ENCODE peak calls at places on chromosome 15, in four cellular contexts. T is neural progenitor cell, I is fibroblast of lung, C is IMR-90. P is an unnamed sample.

GRCh38 chr15:59290311-59291213 is 82.1 kb downstream of the MYO1E start:
- DNase-seq in T (no peak), C (no peak), I (no peak), P (no peak)

GRCh38 chr15:101115318-101115886 is 136.4 kb downstream of the CHSY1 start:
- DNase-seq in T (no peak), C (no peak), I (no peak), P (no peak)

GRCh38 chr15:36029606-36030005 is 483.6 kb upstream of the DPH6 start:
- DNase-seq in C (peak; percentile 71), I (peak; percentile 67), T (no peak), P (peak; percentile 85)

GRCh38 chr15:101264911-101265641 is 12.2 kb downstream of the SELENOS start:
- DNase-seq in T (no peak), C (no peak), I (no peak), P (no peak)

GRCh38 chr15:90883971-90884718 is at the start of gene FES:
- DNase-seq in T (peak; percentile 71), I (peak; percentile 60), C (peak; percentile 46), P (no peak)

GRCh38 chr15:61364871-61365270 is 135.8 kb upstream of the RORA start:
- DNase-seq in I (no peak), T (peak; percentile 88), C (no peak), P (no peak)

GRCh38 chr15:74365619-74366445 is 1.6 kb downstream of the CYP11A1 start:
- DNase-seq in T (peak; percentile 78), I (peak; percentile 55), C (peak; percentile 41), P (no peak)

GRCh38 chr15:41940441-41940857 is 31.9 kb downstream of the EHD4 start:
- DNase-seq in C (peak; percentile 87), I (peak; percentile 60), T (no peak), P (peak; percentile 90)

GRCh38 chr15:70412717-70413266 is 315.1 kb upstream of the TLE3 start:
- DNase-seq in I (no peak), T (no peak), C (no peak), P (no peak)

GRCh38 chr15:63038926-63039673 is 3.4 kb upstream of the TPM1 start:
- DNase-seq in I (no peak), C (peak; percentile 83), T (no peak), P (peak; percentile 87)

GRCh38 chr15:101246824-101247745 is 4.8 kb downstream of the CHSY1 start:
- DNase-seq in I (no peak), T (no peak), C (no peak), P (no peak)

GRCh38 chr15:41128174-41128902 is 12.3 kb upstream of the INO80 start:
- DNase-seq in I (no peak), T (no peak), C (no peak), P (no peak)

GRCh38 chr15:81375461-81375860 is 1.4 kb upstream of the TMC3 start:
- DNase-seq in I (no peak), T (no peak), C (no peak), P (no peak)

GRCh38 chr15:74460298-74460697 is 662 bp downstream of the UBL7 start:
- DNase-seq in I (no peak), T (no peak), C (no peak), P (no peak)

GRCh38 chr15:26628879-26629529 is 143.9 kb downstream of the GABRB3 start:
- DNase-seq in C (peak; percentile 2), T (peak; percentile 50), I (peak; percentile 73), P (peak; percentile 34)

GRCh38 chr15:66390670-66391069 is 4.0 kb downstream of the MAP2K1 start:
- DNase-seq in I (peak; percentile 15), C (no peak), T (no peak), P (no peak)

GRCh38 chr15:32028921-32029320 is 1.4 kb upstream of the CHRNA7 start:
- DNase-seq in C (no peak), T (peak; percentile 85), I (no peak), P (no peak)

GRCh38 chr15:45535486-45536042 is 13.0 kb upstream of the SLC30A4 start:
- DNase-seq in C (no peak), T (no peak), I (no peak), P (no peak)

GRCh38 chr15:71291723-71292122 is 176.5 kb downstream of the THSD4 start:
- DNase-seq in T (no peak), C (no peak), I (no peak), P (no peak)

GRCh38 chr15:38058596-38059075 is 124.2 kb downstream of the TMCO5A start:
- DNase-seq in T (peak; percentile 42), I (no peak), C (peak; percentile 28), P (no peak)

GRCh38 chr15:95919460-95919859 is 411.0 kb upstream of the NR2F2 start:
- DNase-seq in C (peak; percentile 51), T (no peak), I (peak; percentile 28), P (peak; percentile 7)

GRCh38 chr15:70435369-70435768 is 328.0 kb downstream of the UACA start:
- DNase-seq in T (no peak), I (no peak), C (no peak), P (no peak)

GRCh38 chr15:26070095-26070532 is 207.0 kb upstream of the ATP10A start:
- DNase-seq in T (no peak), C (no peak), I (no peak), P (no peak)

GRCh38 chr15:64856429-64857145 is 14.9 kb downstream of the PLEKHO2 start:
- DNase-seq in C (peak; percentile 80), I (peak; percentile 95), T (peak; percentile 64), P (peak; percentile 50)

GRCh38 chr15:80568298-80568697 is 126.8 kb upstream of the ABHD17C start:
- DNase-seq in I (peak; percentile 9), T (no peak), C (peak; percentile 48), P (peak; percentile 82)

GRCh38 chr15:81279621-81280051 is 44.3 kb downstream of the STARD5 start:
- DNase-seq in C (no peak), I (no peak), T (no peak), P (no peak)

GRCh38 chr15:73822998-73823397 is 50.4 kb upstream of the TBC1D21 start:
- DNase-seq in I (peak; percentile 28), T (peak; percentile 76), C (peak; percentile 43), P (peak; percentile 17)

GRCh38 chr15:23869391-23869790 is 182.3 kb upstream of the NDN start:
- DNase-seq in T (peak; percentile 86), C (no peak), I (no peak), P (no peak)

GRCh38 chr15:61556037-61556648 is 327.0 kb upstream of the RORA start:
- DNase-seq in C (peak; percentile 3), T (no peak), I (peak; percentile 9), P (peak; percentile 78)

GRCh38 chr15:47675735-47676134 is 41.6 kb upstream of the SEMA6D start:
- DNase-seq in I (no peak), C (no peak), T (peak; percentile 48), P (no peak)

GRCh38 chr15:25739687-25740121 is 123.4 kb downstream of the ATP10A start:
- DNase-seq in T (peak; percentile 61), I (peak; percentile 60), C (peak; percentile 64), P (peak; percentile 13)

GRCh38 chr15:43541785-43542184 is 24.4 kb downstream of the MAP1A start:
- DNase-seq in C (peak; percentile 30), I (peak; percentile 67), T (no peak), P (no peak)

GRCh38 chr15:80466543-80466942 is 62.4 kb downstream of the ARNT2 start:
- DNase-seq in C (no peak), I (no peak), T (no peak), P (no peak)

GRCh38 chr15:91926871-91927270 is 73.4 kb downstream of the SLCO3A1 start:
- DNase-seq in I (no peak), T (no peak), C (no peak), P (no peak)

GRCh38 chr15:89502867-89503595 is 6.6 kb upstream of the RHCG start:
- DNase-seq in T (no peak), C (no peak), I (no peak), P (no peak)

GRCh38 chr15:89501646-89502045 is 5.3 kb upstream of the RHCG start:
- DNase-seq in T (no peak), I (no peak), C (no peak), P (no peak)

GRCh38 chr15:89498574-89498906 is 2.2 kb upstream of the RHCG start:
- DNase-seq in I (no peak), T (no peak), C (no peak), P (no peak)

GRCh38 chr15:89499156-89499555 is 2.8 kb upstream of the RHCG start:
- DNase-seq in C (no peak), T (no peak), I (no peak), P (no peak)

GRCh38 chr15:89500397-89501270 is 4.3 kb upstream of the RHCG start:
- DNase-seq in C (no peak), T (no peak), I (no peak), P (no peak)
- TF ChIP-seq CTCF in C (peak; percentile 22), T (peak; percentile 44), I (no peak), P (peak; percentile 22)

GRCh38 chr15:51641490-51642135 is 19.0 kb upstream of the DMXL2 start:
- DNase-seq in I (no peak), C (no peak), T (no peak), P (no peak)

GRCh38 chr15:51647128-51647562 is 24.6 kb upstream of the DMXL2 start:
- DNase-seq in I (peak; percentile 59), T (no peak), C (peak; percentile 43), P (peak; percentile 43)

GRCh38 chr15:51642696-51643095 is 20.1 kb upstream of the DMXL2 start:
- DNase-seq in I (no peak), C (no peak), T (no peak), P (no peak)
- H3K9ac ChIP-seq in I (no peak overlapping the region), C (no peak overlapping the region), T (no peak overlapping the region), P (no peak overlapping the region)

GRCh38 chr15:69265347-69265955 is 33.3 kb upstream of the PAQR5 start:
- DNase-seq in I (peak; percentile 49), T (peak; percentile 55), C (peak; percentile 17), P (peak; percentile 14)
- TF ChIP-seq CTCF in I (peak; percentile 25), T (peak; percentile 70), C (peak; percentile 38), P (peak; percentile 40)

GRCh38 chr15:93081399-93081798 is 7.6 kb downstream of the RGMA start:
- DNase-seq in T (no peak), C (no peak), I (no peak), P (no peak)
- H3K9ac ChIP-seq in T (no peak overlapping the region), C (no peak overlapping the region), I (no peak overlapping the region), P (no peak overlapping the region)

DNA sequence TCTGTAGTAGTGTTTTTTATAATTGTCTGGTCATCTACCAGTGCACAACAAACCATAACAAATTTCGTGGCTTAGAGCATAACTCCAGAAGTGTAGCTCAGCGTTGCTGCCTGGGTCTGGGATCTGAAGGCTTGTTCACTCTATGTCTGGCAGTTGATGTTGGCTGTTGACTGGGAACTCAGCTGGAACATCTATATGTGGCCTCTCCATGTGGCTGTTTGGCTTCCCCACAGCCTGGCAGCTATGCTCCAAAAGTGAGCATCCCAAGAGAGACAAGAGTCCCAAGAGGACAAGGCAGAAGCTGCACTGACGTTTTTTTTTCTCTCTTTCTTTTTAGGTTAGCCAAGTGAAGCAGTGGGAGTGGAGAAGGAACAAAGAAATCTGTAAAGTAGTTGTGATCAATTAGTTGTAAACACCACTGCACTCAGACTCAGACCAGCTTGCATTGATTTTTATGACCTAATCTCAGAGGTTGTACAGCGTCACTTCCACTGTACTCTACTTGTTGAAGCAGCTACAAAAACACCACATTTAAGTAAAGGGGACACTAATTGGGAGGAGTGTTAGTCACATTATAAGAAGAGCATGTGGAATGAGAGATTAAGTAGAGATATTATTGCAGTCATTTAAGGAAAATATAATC is 2.5 kb upstream of the GPR176 start:
- DNase-seq in T (peak; percentile 30), I (no peak), C (no peak), P (no peak)
- TF ChIP-seq CTCF in T (no peak), I (no peak), C (no peak), P (no peak)

DNA sequence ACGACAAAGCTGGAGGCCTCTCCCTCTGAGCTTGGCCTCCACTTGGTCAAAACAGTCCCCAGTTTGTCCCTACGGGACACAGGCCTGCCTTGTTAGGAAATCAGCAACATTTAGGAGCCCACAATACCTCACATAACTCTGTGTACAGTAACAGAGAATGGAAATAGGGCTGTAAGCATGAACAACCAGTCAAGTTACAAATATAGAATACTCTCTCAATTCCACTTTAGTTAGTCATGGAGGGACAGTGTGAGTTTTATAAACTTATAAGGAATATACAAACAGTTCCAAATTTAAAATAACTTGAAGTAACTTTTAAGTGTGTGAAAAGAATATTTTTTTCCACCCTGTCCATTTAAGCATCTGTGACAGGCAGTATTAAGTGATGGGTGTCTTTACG is 129.4 kb downstream of the PGPEP1L start:
- DNase-seq in I (peak; percentile 52), T (no peak), C (peak; percentile 79), P (peak; percentile 76)
- H3K9ac ChIP-seq in I (no peak overlapping the region), T (no peak overlapping the region), C (peak overlapping the region; percentile 4), P (peak overlapping the region; percentile 56)

P was measured in astrocyte.